ENCODE peak calls at places on chromosomes 4 and X, in five cellular contexts. V, B, H, J and T are unnamed samples.

GRCh38 chrX:107725761-107726555 is 49.6 kb downstream of the TSC22D3 start:
- DNase-seq in V (no peak), B (no peak), H (peak), J (no peak), T (no peak)

GRCh38 chr4:180596888-180597483 is 1646.2 kb upstream of the TENM3 start:
- DNase-seq in V (no peak), B (no peak), H (no peak), J (no peak), T (no peak)

GRCh38 chr4:76881375-76881774 is 16.6 kb downstream of the SOWAHB start:
- DNase-seq in V (peak), B (no peak), H (no peak), J (no peak), T (peak)

GRCh38 chr4:15506464-15506863 is 36.8 kb downstream of the CC2D2A start:
- DNase-seq in V (no peak), B (peak), H (peak), J (no peak), T (no peak)

GRCh38 chr4:111360906-111361305 is 738.0 kb upstream of the PITX2 start:
- DNase-seq in V (no peak), B (peak), H (no peak), J (no peak), T (no peak)

GRCh38 chrX:133947022-133947421 is 38.4 kb downstream of the GPC3 start:
- DNase-seq in V (no peak), B (no peak), H (no peak), J (no peak), T (no peak)

GRCh38 chr4:137471895-137472294 is 60.4 kb downstream of the PCDH18 start:
- DNase-seq in V (no peak), B (peak), H (no peak), J (no peak), T (no peak)

GRCh38 chr4:7772708-7773385 is 166.8 kb downstream of the AFAP1 start:
- DNase-seq in V (peak), B (no peak), H (no peak), J (no peak), T (peak)

GRCh38 chrX:155873203-155873602 is 7.9 kb upstream of the VAMP7 start:
- DNase-seq in V (no peak), B (no peak), H (no peak), J (no peak), T (no peak)

GRCh38 chrX:23993012-23993633 is 33.9 kb downstream of the KLHL15 start:
- DNase-seq in V (no peak), B (peak), H (no peak), J (no peak), T (no peak)

GRCh38 chrX:19448077-19448476 is 67.2 kb downstream of the MAP3K15 start:
- DNase-seq in V (no peak), B (no peak), H (no peak), J (no peak), T (no peak)

GRCh38 chr4:36187723-36188333 is 56.5 kb downstream of the ARAP2 start:
- DNase-seq in V (no peak), B (peak), H (peak), J (no peak), T (no peak)

GRCh38 chr4:105605493-105605892 is 53.1 kb downstream of the ARHGEF38 start:
- DNase-seq in V (no peak), B (peak), H (peak), J (no peak), T (no peak)

GRCh38 chrX:150062292-150063137 is 124.2 kb upstream of the EOLA2 start:
- DNase-seq in V (no peak), B (peak), H (peak), J (no peak), T (no peak)

GRCh38 chr4:127015616-127016015 is 617.1 kb upstream of the INTU start:
- DNase-seq in V (no peak), B (no peak), H (no peak), J (peak), T (peak)

GRCh38 chrX:10548681-10549080 is 71.7 kb downstream of the MID1 start:
- DNase-seq in V (no peak), B (no peak), H (no peak), J (no peak), T (no peak)

GRCh38 chr4:69828828-69829227 is 31.1 kb downstream of the SULT1E1 start:
- DNase-seq in V (no peak), B (no peak), H (no peak), J (no peak), T (no peak)

GRCh38 chr4:109801895-109802319 is at the start of gene CFI:
- DNase-seq in V (no peak), B (peak), H (peak), J (no peak), T (no peak)

GRCh38 chrX:120476714-120477113 is 7.6 kb upstream of the LAMP2 start:
- DNase-seq in V (no peak), B (no peak), H (no peak), J (no peak), T (no peak)
- H2AFZ ChIP-seq in V (no peak), B (no peak), H (no peak), J (no peak), T (no peak)

GRCh38 chr4:6449746-6450369 is 22.6 kb downstream of the PPP2R2C start:
- DNase-seq in V (no peak), B (no peak), H (no peak), J (no peak), T (no peak)

GRCh38 chr4:6451309-6451708 is 21.1 kb downstream of the PPP2R2C start:
- DNase-seq in V (no peak), B (no peak), H (no peak), J (no peak), T (no peak)

GRCh38 chr4:6449335-6449734 is 23.1 kb downstream of the PPP2R2C start:
- DNase-seq in V (no peak), B (no peak), H (no peak), J (no peak), T (no peak)

GRCh38 chr4:6452116-6452896 is 20.1 kb downstream of the PPP2R2C start:
- DNase-seq in V (no peak), B (no peak), H (no peak), J (no peak), T (no peak)

DNA sequence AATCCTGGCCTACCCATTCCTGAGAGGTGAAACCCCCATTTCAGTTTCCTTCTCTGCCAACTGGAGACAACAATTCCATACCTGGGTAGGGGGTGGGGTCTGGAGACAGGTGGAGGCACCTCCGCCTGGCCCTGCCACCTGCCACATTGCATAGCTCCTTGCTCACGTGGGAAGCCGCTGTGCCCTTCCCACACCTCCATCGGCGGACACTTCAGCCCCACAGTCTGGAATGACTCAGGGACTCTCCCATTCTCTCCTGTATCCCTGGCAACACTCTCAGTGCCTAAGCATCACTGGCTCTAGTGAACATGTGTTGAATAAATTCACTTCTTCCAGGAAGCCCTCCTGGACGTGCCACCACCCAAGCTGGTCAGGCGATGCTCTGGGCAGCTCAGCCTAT is 21.7 kb downstream of the PPP2R2C start:
- DNase-seq in V (no peak), B (no peak), H (no peak), J (no peak), T (no peak)
- H3K14ac ChIP-seq in V (no peak), B (no peak), H (no peak), J (no peak), T (no peak)

GRCh38 chr4:89894654-89895652 is at the start of gene MMRN1:
- DNase-seq in V (no peak), B (no peak), H (no peak), J (no peak), T (no peak)

GRCh38 chr4:89897867-89898266 is 3.2 kb downstream of the MMRN1 start:
- DNase-seq in V (no peak), B (no peak), H (no peak), J (no peak), T (no peak)

GRCh38 chr4:89899157-89899556 is 4.5 kb downstream of the MMRN1 start:
- DNase-seq in V (no peak), B (no peak), H (no peak), J (no peak), T (no peak)

GRCh38 chr4:89899854-89900253 is 5.2 kb downstream of the MMRN1 start:
- DNase-seq in V (no peak), B (no peak), H (no peak), J (no peak), T (no peak)

DNA sequence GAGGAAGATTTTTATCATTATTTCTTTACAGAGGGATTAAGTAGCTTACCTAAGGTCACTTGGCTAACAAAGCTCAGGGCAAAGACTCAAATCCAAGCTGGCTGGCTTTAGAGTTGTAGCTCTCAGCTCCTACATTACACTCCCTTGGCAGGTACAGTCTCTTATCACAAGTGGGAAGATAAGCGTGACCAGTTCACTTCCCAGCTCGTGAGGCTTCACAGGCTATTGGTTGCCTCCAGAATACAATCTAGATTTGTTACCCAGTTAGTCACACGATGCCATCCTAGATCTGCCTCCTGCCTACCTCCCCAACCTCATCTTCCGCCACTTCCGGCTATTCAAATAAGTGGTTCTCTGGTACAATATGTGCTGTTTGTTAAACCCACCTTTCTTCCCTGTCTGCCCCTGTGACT is 3.7 kb downstream of the MMRN1 start:
- DNase-seq in V (no peak), B (no peak), H (no peak), J (no peak), T (peak)
- H2AFZ ChIP-seq in V (no peak), B (no peak), H (no peak), J (peak), T (no peak)

GRCh38 chr4:3713817-3714641 is 52.2 kb upstream of the ADRA2C start:
- DNase-seq in V (no peak), B (no peak), H (no peak), J (no peak), T (no peak)
- H3K14ac ChIP-seq in V (no peak), B (no peak), H (no peak), J (no peak), T (no peak)

GRCh38 chr4:37953620-37954325 is 6.4 kb upstream of the PTTG2 start:
- DNase-seq in V (no peak), B (peak), H (peak), J (no peak), T (no peak)
- H2AFZ ChIP-seq in V (no peak), B (no peak), H (no peak), J (peak), T (no peak)

DNA sequence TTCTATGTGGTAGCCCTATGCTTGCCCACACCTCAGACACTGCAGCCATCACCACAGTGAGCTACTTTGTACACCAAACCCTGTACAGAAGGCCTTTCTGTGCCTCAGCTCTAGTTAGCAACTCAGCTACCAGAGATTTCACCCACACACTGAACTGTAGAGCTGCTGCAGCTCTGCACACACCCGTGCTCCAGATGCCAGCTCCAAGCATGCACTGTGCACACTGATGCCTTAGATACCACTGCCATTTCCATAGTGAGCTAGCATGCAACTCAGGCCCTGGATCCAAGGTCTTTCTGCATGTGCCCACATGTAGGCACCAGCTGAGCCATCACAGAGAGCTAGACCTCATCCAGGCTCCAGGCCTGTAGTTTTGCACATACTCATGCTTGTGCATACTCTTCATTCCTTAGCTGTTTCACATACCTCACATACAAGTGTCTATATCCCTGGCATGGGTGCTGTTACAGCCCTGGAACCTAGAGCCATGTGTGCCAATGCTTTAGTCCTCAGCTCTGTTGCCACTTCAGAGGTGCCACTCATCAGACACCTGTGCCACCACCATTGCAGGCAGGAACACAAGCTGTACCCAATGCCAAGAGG is 423.5 kb upstream of the NDST3 start:
- DNase-seq in V (no peak), B (no peak), H (no peak), J (no peak), T (no peak)
- H3K14ac ChIP-seq in V (no peak), B (no peak), H (no peak), J (no peak), T (no peak)